ENCODE peak calls at places on chromosomes 16 and 17, in ten cellular contexts. T, G, R, O, J, P, F, I, U and N are unnamed samples.

GRCh38 chr16:27110524-27110896 is 43.8 kb downstream of the C16orf82 start:
- DNase-seq in T (no peak), G (no peak), R (no peak), O (no peak), J (no peak), P (no peak), F (no peak), I (no peak), U (no peak), N (no peak)

GRCh38 chr17:77146882-77147281 is 6.1 kb downstream of the SEC14L1 start:
- DNase-seq in T (no peak), G (no peak), R (no peak), O (no peak), J (no peak), P (no peak), F (no peak), I (no peak), U (no peak), N (no peak)

GRCh38 chr17:69048634-69049033 is 12.1 kb downstream of the ABCA9 start:
- DNase-seq in T (no peak), G (no peak), R (no peak), O (no peak), J (no peak), P (no peak), F (no peak), I (no peak), U (no peak), N (no peak)

GRCh38 chr16:88453621-88454314 is 688 bp downstream of the ZFPM1 start:
- DNase-seq in T (peak; percentile 27), G (peak; percentile 4), R (no peak), O (peak; percentile 37), J (no peak), P (no peak), F (no peak), I (no peak), U (no peak), N (no peak)

GRCh38 chr17:39462644-39463375 is 1.5 kb downstream of the CDK12 start:
- DNase-seq in T (no peak), G (peak; percentile 16), R (no peak), O (peak; percentile 37), J (no peak), P (peak; percentile 16), F (no peak), I (no peak), U (no peak), N (no peak)

GRCh38 chr16:58652741-58653140 is 23.1 kb upstream of the CNOT1 start:
- DNase-seq in T (no peak), G (no peak), R (no peak), O (no peak), J (peak; percentile 16), P (no peak), F (no peak), I (no peak), U (no peak), N (no peak)

GRCh38 chr17:57622886-57623433 is 122.1 kb downstream of the CCDC182 start:
- DNase-seq in T (no peak), G (no peak), R (no peak), O (peak; percentile 24), J (no peak), P (peak; percentile 81), F (no peak), I (no peak), U (no peak), N (no peak)

GRCh38 chr16:68116256-68116853 is 31.2 kb downstream of the NFATC3 start:
- DNase-seq in T (no peak), G (no peak), R (no peak), O (peak; percentile 46), J (peak; percentile 51), P (peak; percentile 38), F (no peak), I (no peak), U (no peak), N (no peak)

GRCh38 chr16:7505495-7505894 is 172.8 kb downstream of the RBFOX1 start:
- DNase-seq in T (no peak), G (no peak), R (no peak), O (no peak), J (no peak), P (no peak), F (no peak), I (no peak), U (no peak), N (peak; percentile 90)

GRCh38 chr17:10471853-10472252 is 2.5 kb upstream of the MYH4 start:
- DNase-seq in T (no peak), G (no peak), R (no peak), O (no peak), J (no peak), P (no peak), F (no peak), I (no peak), U (no peak), N (no peak)

GRCh38 chr17:79137015-79137770 is 62.6 kb downstream of the ENGASE start:
- DNase-seq in T (no peak), G (no peak), R (no peak), O (no peak), J (no peak), P (no peak), F (no peak), I (no peak), U (no peak), N (no peak)

GRCh38 chr17:74274060-74274702 is at the start of gene DNAI2:
- DNase-seq in T (no peak), G (no peak), R (no peak), O (no peak), J (no peak), P (no peak), F (no peak), I (no peak), U (no peak), N (no peak)

GRCh38 chr17:78839173-78839761 is 1.3 kb downstream of the USP36 start:
- DNase-seq in T (no peak), G (no peak), R (no peak), O (no peak), J (no peak), P (peak; percentile 49), F (no peak), I (no peak), U (no peak), N (no peak)

GRCh38 chr16:11136600-11136999 is 119.4 kb downstream of the SOCS1 start:
- DNase-seq in T (no peak), G (no peak), R (no peak), O (peak; percentile 36), J (no peak), P (peak; percentile 27), F (no peak), I (no peak), U (no peak), N (no peak)

GRCh38 chr17:51166987-51167931 is 1.0 kb downstream of the NME2 start:
- DNase-seq in T (peak; percentile 55), G (peak; percentile 66), R (no peak), O (peak; percentile 79), J (peak; percentile 82), P (peak; percentile 81), F (no peak), I (peak; percentile 74), U (no peak), N (no peak)

GRCh38 chr17:59719526-59719925 is 12.1 kb downstream of the VMP1 start:
- DNase-seq in T (no peak), G (no peak), R (no peak), O (no peak), J (no peak), P (no peak), F (no peak), I (no peak), U (no peak), N (no peak)

GRCh38 chr16:72371307-72372081 is 199.5 kb upstream of the PMFBP1 start:
- DNase-seq in T (no peak), G (no peak), R (no peak), O (no peak), J (no peak), P (no peak), F (no peak), I (no peak), U (no peak), N (no peak)